ENCODE peak calls at places on chromosomes 3 and 15, in seven cellular contexts. One of them, this sample, is unnamed.

GRCh38 chr3:5428607-5429516 is 241.4 kb downstream of the EDEM1 start:
- DNase-seq in H54: no peak
- DNase-seq in stomach: no peak
- DNase-seq in Peyer's patch: no peak
- DNase-seq in tibial nerve: no peak
- DNase-seq in ovary: no peak
- DNase-seq in sigmoid colon: no peak
- DNase-seq in this sample: no peak

GRCh38 chr3:174945276-174945675 is 86.1 kb downstream of the NAALADL2 start:
- DNase-seq in Peyer's patch: no peak
- DNase-seq in H54: no peak
- DNase-seq in ovary: no peak
- DNase-seq in sigmoid colon: no peak
- DNase-seq in stomach: no peak
- DNase-seq in tibial nerve: no peak
- DNase-seq in this sample: no peak

GRCh38 chr3:152357587-152357986 is 88.9 kb downstream of the MBNL1 start:
- DNase-seq in tibial nerve: no peak
- DNase-seq in sigmoid colon: no peak
- DNase-seq in ovary: no peak
- DNase-seq in Peyer's patch: no peak
- DNase-seq in H54: no peak
- DNase-seq in stomach: no peak
- DNase-seq in this sample: no peak

GRCh38 chr3:129316121-129317013 is 37.7 kb downstream of the HMCES start:
- DNase-seq in tibial nerve: peak
- DNase-seq in ovary: peak
- DNase-seq in H54: peak
- DNase-seq in sigmoid colon: peak
- DNase-seq in Peyer's patch: peak
- DNase-seq in stomach: peak
- DNase-seq in this sample: peak

GRCh38 chr15:44468713-44469385 is 41.4 kb downstream of the CTDSPL2 start:
- DNase-seq in tibial nerve: no peak
- DNase-seq in ovary: no peak
- DNase-seq in Peyer's patch: no peak
- DNase-seq in sigmoid colon: no peak
- DNase-seq in H54: peak
- DNase-seq in stomach: no peak
- DNase-seq in this sample: no peak

GRCh38 chr15:75091814-75092213 is 68.4 kb downstream of the PPCDC start:
- DNase-seq in sigmoid colon: no peak
- DNase-seq in tibial nerve: no peak
- DNase-seq in stomach: no peak
- DNase-seq in H54: no peak
- DNase-seq in ovary: no peak
- DNase-seq in Peyer's patch: no peak
- DNase-seq in this sample: no peak

GRCh38 chr3:101865751-101866509 is 16.6 kb downstream of the NFKBIZ start:
- DNase-seq in H54: no peak
- DNase-seq in sigmoid colon: no peak
- DNase-seq in Peyer's patch: no peak
- DNase-seq in tibial nerve: no peak
- DNase-seq in ovary: no peak
- DNase-seq in stomach: no peak
- DNase-seq in this sample: no peak

GRCh38 chr15:84681822-84682221 is 23.8 kb upstream of the NMB start:
- DNase-seq in Peyer's patch: no peak
- DNase-seq in stomach: no peak
- DNase-seq in ovary: no peak
- DNase-seq in H54: no peak
- DNase-seq in tibial nerve: no peak
- DNase-seq in sigmoid colon: no peak
- DNase-seq in this sample: no peak

GRCh38 chr15:51104512-51104911 is 9.8 kb upstream of the TNFAIP8L3 start:
- DNase-seq in ovary: peak
- DNase-seq in Peyer's patch: no peak
- DNase-seq in sigmoid colon: peak
- DNase-seq in stomach: peak
- DNase-seq in H54: no peak
- DNase-seq in tibial nerve: peak
- DNase-seq in this sample: no peak

GRCh38 chr3:133575121-133575520 is 1.6 kb downstream of the CDV3 start:
- DNase-seq in Peyer's patch: no peak
- DNase-seq in sigmoid colon: no peak
- DNase-seq in H54: no peak
- DNase-seq in tibial nerve: no peak
- DNase-seq in ovary: no peak
- DNase-seq in stomach: no peak
- DNase-seq in this sample: no peak

GRCh38 chr3:14416453-14416852 is 14.0 kb downstream of the SLC6A6 start:
- DNase-seq in Peyer's patch: no peak
- DNase-seq in H54: no peak
- DNase-seq in stomach: no peak
- DNase-seq in sigmoid colon: no peak
- DNase-seq in tibial nerve: no peak
- DNase-seq in ovary: no peak
- DNase-seq in this sample: no peak

GRCh38 chr3:10015476-10015904 is 10.7 kb upstream of the FANCD2 start:
- DNase-seq in tibial nerve: peak
- DNase-seq in ovary: peak
- DNase-seq in Peyer's patch: no peak
- DNase-seq in stomach: peak
- DNase-seq in sigmoid colon: peak
- DNase-seq in H54: no peak
- DNase-seq in this sample: no peak

GRCh38 chr15:48340111-48340510 is 8.9 kb downstream of the DUT start:
- DNase-seq in tibial nerve: no peak
- DNase-seq in Peyer's patch: no peak
- DNase-seq in H54: no peak
- DNase-seq in stomach: no peak
- DNase-seq in sigmoid colon: no peak
- DNase-seq in ovary: no peak
- DNase-seq in this sample: no peak

GRCh38 chr15:48345516-48345915 is 14.3 kb downstream of the DUT start:
- DNase-seq in stomach: no peak
- DNase-seq in sigmoid colon: no peak
- DNase-seq in Peyer's patch: no peak
- DNase-seq in ovary: no peak
- DNase-seq in H54: no peak
- DNase-seq in tibial nerve: no peak
- DNase-seq in this sample: no peak

DNA sequence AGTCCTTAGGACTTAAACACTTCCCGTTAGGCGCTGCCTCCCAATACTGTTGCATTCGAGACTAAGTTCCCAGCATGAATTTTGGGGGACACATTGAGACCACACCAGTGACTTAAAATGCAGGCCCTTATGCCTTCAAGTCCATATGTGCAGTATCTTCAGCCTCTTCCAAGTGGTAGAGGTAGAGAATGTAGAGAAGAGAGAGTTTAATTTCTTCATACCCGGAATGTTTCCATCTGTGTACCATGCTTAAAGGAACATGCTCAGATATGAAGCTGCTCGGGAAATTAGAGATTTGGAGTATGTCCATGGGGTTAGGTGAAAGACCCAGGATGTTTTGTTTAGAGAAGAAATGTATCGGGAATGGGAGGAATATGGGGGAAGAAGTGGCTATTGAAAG is 12.6 kb downstream of the DUT start:
- DNase-seq in tibial nerve: no peak
- DNase-seq in ovary: no peak
- DNase-seq in sigmoid colon: no peak
- DNase-seq in stomach: no peak
- DNase-seq in H54: no peak
- DNase-seq in Peyer's patch: no peak
- DNase-seq in this sample: no peak
- TF ChIP-seq POLR2A in tibial nerve: no peak
- TF ChIP-seq POLR2A in ovary: no peak
- TF ChIP-seq POLR2A in sigmoid colon: no peak
- TF ChIP-seq POLR2A in stomach: no peak
- TF ChIP-seq POLR2A in H54: no peak
- TF ChIP-seq POLR2A in Peyer's patch: no peak
- TF ChIP-seq POLR2A in this sample: no peak

DNA sequence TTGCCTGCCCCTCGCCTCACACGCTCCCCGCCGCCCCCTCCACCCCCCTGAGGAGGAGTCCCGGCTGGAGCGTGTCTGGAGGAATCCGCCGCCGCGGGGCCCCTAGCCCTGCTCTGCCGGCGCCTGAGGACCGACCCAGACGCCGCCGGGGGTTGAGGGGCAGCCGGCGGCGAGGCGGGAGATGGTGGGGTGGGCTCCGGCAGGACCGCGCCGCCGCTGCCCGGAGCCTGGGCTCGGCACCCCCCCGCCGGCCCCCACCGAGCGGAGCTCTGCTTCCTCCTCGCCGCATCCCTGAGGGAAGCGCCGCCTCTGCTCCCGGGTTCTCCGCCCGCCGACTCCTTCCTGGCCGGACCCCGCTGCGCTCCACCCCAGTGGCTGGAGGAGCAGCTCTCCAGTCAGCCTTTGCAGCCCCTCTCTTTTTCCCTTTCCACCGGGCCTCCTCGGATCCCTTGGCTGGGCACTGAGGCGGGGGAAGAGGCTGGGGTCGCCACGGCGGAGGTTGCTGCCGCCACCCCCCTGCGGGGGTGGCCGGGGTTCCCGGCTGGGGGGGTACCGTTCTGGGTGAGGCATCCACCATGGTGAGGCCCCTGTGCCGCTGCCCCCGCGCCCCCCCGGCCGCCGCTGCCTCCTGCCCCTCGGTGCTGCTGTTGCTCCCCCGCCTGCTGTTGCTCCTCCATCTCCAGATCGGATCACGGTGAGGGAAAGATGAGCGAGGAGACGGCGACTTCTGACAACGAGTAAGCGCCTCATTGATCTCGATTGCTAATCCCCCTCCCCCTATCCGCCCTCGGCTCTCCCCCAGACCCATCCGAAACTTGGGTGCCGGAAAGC is at the start of gene SPRED1:
- DNase-seq in sigmoid colon: peak
- DNase-seq in H54: peak
- DNase-seq in Peyer's patch: peak
- DNase-seq in tibial nerve: peak
- DNase-seq in stomach: peak
- DNase-seq in ovary: peak
- DNase-seq in this sample: peak
- TF ChIP-seq POLR2A in sigmoid colon: no peak
- TF ChIP-seq POLR2A in H54: no peak
- TF ChIP-seq POLR2A in Peyer's patch: no peak
- TF ChIP-seq POLR2A in tibial nerve: no peak
- TF ChIP-seq POLR2A in stomach: no peak
- TF ChIP-seq POLR2A in ovary: peak
- TF ChIP-seq POLR2A in this sample: no peak

GRCh38 chr3:48687220-48687678 is 1.5 kb upstream of the NCKIPSD start:
- DNase-seq in sigmoid colon: no peak
- DNase-seq in tibial nerve: no peak
- DNase-seq in Peyer's patch: no peak
- DNase-seq in stomach: no peak
- DNase-seq in ovary: no peak
- DNase-seq in H54: no peak
- DNase-seq in this sample: no peak
- TF ChIP-seq POLR2A in sigmoid colon: no peak
- TF ChIP-seq POLR2A in tibial nerve: no peak
- TF ChIP-seq POLR2A in Peyer's patch: no peak
- TF ChIP-seq POLR2A in stomach: no peak
- TF ChIP-seq POLR2A in ovary: no peak
- TF ChIP-seq POLR2A in H54: no peak
- TF ChIP-seq POLR2A in this sample: no peak

GRCh38 chr15:56733131-56734012 is at the start of gene ZNF280D:
- DNase-seq in tibial nerve: peak
- DNase-seq in stomach: peak
- DNase-seq in H54: peak
- DNase-seq in ovary: peak
- DNase-seq in Peyer's patch: peak
- DNase-seq in sigmoid colon: peak
- DNase-seq in this sample: peak
- TF ChIP-seq POLR2A in tibial nerve: peak
- TF ChIP-seq POLR2A in stomach: no peak
- TF ChIP-seq POLR2A in H54: peak
- TF ChIP-seq POLR2A in ovary: peak
- TF ChIP-seq POLR2A in Peyer's patch: peak
- TF ChIP-seq POLR2A in sigmoid colon: peak
- TF ChIP-seq POLR2A in this sample: no peak

DNA sequence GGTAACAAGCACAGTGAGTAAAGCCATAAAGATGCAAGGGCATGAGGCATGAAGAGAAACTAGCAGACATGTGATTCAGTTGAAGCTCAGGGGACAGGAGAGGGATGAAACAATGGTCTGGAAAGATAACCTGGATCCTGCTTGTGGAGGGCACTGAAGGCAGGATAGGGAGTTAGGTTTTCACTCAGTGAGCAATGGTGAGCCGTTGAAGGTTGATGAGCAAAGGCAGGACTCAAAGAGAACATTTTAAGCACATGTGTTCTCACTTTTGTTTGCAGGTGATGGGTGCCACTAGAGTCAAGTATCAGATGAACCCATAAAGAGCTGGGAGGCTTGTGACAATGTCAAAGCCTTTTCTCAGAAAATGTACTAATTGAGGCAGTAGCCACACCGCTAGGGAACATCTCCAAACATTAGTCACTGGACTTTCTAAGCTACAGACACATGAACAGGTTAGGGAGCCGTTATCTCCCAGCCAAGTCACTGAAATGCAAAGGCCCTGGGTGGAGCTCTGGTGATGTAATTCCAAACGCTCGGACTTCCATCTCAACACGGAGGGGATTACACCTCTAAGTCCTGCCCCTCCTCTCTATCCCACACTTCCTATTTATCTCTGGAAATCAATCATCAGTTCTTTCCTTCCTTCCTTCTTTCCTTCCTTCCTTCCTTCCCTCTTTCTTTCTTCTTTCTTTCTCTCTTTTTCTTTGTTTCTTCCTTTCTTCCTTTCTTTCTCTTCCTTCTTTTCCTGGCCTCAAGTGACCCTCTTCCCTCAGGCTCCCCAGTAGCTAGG is 22.7 kb downstream of the KLHL6 start:
- DNase-seq in H54: no peak
- DNase-seq in sigmoid colon: no peak
- DNase-seq in stomach: no peak
- DNase-seq in Peyer's patch: peak
- DNase-seq in tibial nerve: no peak
- DNase-seq in ovary: no peak
- DNase-seq in this sample: no peak
- TF ChIP-seq POLR2A in H54: no peak
- TF ChIP-seq POLR2A in sigmoid colon: no peak
- TF ChIP-seq POLR2A in stomach: no peak
- TF ChIP-seq POLR2A in Peyer's patch: no peak
- TF ChIP-seq POLR2A in tibial nerve: no peak
- TF ChIP-seq POLR2A in ovary: no peak
- TF ChIP-seq POLR2A in this sample: no peak

DNA sequence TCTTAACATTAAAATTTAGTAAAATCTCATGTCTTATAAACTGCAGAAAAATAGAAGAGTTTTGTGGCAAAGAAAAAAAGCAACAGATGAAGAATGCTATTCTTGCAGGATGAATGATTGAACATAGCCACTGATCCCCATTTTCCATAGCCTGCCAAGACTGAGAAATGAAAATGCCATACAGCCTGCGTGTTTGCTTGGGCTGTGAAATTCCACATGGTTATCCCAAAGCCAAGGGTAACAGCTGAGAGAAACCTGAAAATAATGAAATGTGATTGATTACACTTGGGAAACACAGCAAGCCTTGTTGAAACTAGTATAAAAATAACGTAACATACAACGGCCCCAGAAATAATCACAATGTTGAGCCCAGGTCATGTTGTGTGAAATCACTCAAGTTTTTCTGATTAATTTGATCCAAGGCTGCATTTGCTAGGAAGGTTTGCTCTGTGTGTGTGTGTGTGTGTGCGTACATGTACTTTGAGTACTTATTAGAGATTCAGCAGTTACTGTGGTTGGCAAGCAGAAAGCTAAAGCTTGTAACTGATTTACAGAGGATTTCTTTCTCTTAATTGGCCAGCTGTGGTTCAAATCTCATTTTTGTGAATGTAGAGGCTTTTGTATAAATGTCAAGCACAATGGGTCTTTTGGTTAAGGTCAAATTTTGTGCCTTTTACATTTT is 269.0 kb downstream of the OXSM start:
- DNase-seq in sigmoid colon: no peak
- DNase-seq in ovary: no peak
- DNase-seq in Peyer's patch: no peak
- DNase-seq in H54: no peak
- DNase-seq in tibial nerve: no peak
- DNase-seq in stomach: no peak
- DNase-seq in this sample: no peak
- TF ChIP-seq POLR2A in sigmoid colon: no peak
- TF ChIP-seq POLR2A in ovary: no peak
- TF ChIP-seq POLR2A in Peyer's patch: no peak
- TF ChIP-seq POLR2A in H54: no peak
- TF ChIP-seq POLR2A in tibial nerve: no peak
- TF ChIP-seq POLR2A in stomach: no peak
- TF ChIP-seq POLR2A in this sample: no peak

This sample was measured in spleen.